ENCODE peak calls at places on chromosome 6, in seven cellular contexts. B, O, M, J, C, Q and F are unnamed samples.

GRCh38 chr6:80641591-80641990 is 535.1 kb downstream of the BCKDHB start:
- DNase-seq in B (no peak), O (no peak), M (no peak), J (no peak), C (peak; percentile 60), Q (no peak), F (no peak)

GRCh38 chr6:105667061-105667460 is 264.2 kb upstream of the PREP start:
- DNase-seq in B (no peak), O (no peak), M (no peak), J (no peak), C (no peak), Q (no peak), F (no peak)

GRCh38 chr6:148423601-148424270 is 81.1 kb downstream of the SASH1 start:
- DNase-seq in B (peak; percentile 4), O (no peak), M (no peak), J (peak; percentile 75), C (no peak), Q (no peak), F (no peak)

GRCh38 chr6:35516712-35517111 is 4.0 kb upstream of the TULP1 start:
- DNase-seq in B (no peak), O (no peak), M (no peak), J (no peak), C (no peak), Q (no peak), F (no peak)

GRCh38 chr6:154447929-154448328 is 62.6 kb downstream of the CNKSR3 start:
- DNase-seq in B (no peak), O (no peak), M (no peak), J (no peak), C (no peak), Q (no peak), F (no peak)

GRCh38 chr6:36857325-36857724 is 17.3 kb downstream of the PPIL1 start:
- DNase-seq in B (no peak), O (no peak), M (no peak), J (no peak), C (no peak), Q (no peak), F (no peak)

GRCh38 chr6:157741321-157741720 is 81.7 kb upstream of the SNX9 start:
- DNase-seq in B (no peak), O (no peak), M (no peak), J (no peak), C (no peak), Q (no peak), F (no peak)

GRCh38 chr6:56902551-56903464 is 52.1 kb upstream of the BEND6 start:
- DNase-seq in B (peak; percentile 29), O (no peak), M (peak; percentile 40), J (peak; percentile 65), C (peak; percentile 66), Q (peak; percentile 6), F (no peak)

GRCh38 chr6:108157972-108158441 is 7.8 kb upstream of the NR2E1 start:
- DNase-seq in B (no peak), O (no peak), M (peak; percentile 50), J (no peak), C (no peak), Q (no peak), F (no peak)

GRCh38 chr6:291148-291696 is 1.1 kb upstream of the DUSP22 start:
- DNase-seq in B (no peak), O (no peak), M (peak; percentile 50), J (no peak), C (no peak), Q (no peak), F (no peak)

GRCh38 chr6:11947063-11947462 is 65.0 kb upstream of the HIVEP1 start:
- DNase-seq in B (no peak), O (no peak), M (no peak), J (no peak), C (no peak), Q (no peak), F (no peak)